ENCODE peak calls at places on chromosomes 4 and X, in seven cellular contexts. Q is thyroid gland, K is HCT116, W is A549, Z is IMR-90, A is suprapubic skin, H is heart left ventricle. S is an unnamed sample.

GRCh38 chr4:92035666-92036065 is 268.1 kb upstream of the GRID2 start:
- DNase-seq in H (no peak), K (no peak), A (no peak), W (no peak), Q (no peak), Z (peak; percentile 14), S (no peak)

GRCh38 chrX:125090046-125090445 is 229.6 kb upstream of the TEX13C start:
- DNase-seq in W (no peak), Q (no peak), A (no peak), K (no peak), Z (no peak), H (no peak), S (no peak)

GRCh38 chrX:3550160-3550765 is 163.2 kb downstream of the PRKX start:
- DNase-seq in K (no peak), Q (peak; percentile 3), A (no peak), W (peak; percentile 25), H (no peak), Z (no peak), S (peak; percentile 9)

GRCh38 chr4:30380404-30380998 is 339.7 kb upstream of the PCDH7 start:
- DNase-seq in H (no peak), A (no peak), K (peak; percentile 65), W (peak; percentile 2), Z (peak; percentile 73), Q (no peak), S (peak; percentile 28)

GRCh38 chr4:137700751-137701150 is 168.5 kb upstream of the PCDH18 start:
- DNase-seq in Q (no peak), W (no peak), Z (peak; percentile 31), K (no peak), A (no peak), H (no peak), S (no peak)

GRCh38 chr4:87274803-87275202 is 47.9 kb downstream of the HSD17B13 start:
- DNase-seq in K (no peak), A (no peak), H (no peak), Z (no peak), W (no peak), Q (no peak), S (no peak)

GRCh38 chrX:41133551-41133950 is 48.3 kb downstream of the USP9X start:
- DNase-seq in Q (no peak), K (no peak), Z (no peak), A (no peak), H (no peak), W (no peak), S (no peak)

GRCh38 chrX:29478336-29479069 is 736.9 kb upstream of the MAGEB2 start:
- DNase-seq in H (no peak), W (peak; percentile 25), Q (no peak), Z (peak; percentile 26), A (no peak), K (peak; percentile 36), S (peak; percentile 16)

GRCh38 chr4:142534994-142535393 is 311.1 kb downstream of the INPP4B start:
- DNase-seq in K (no peak), Q (no peak), H (no peak), Z (peak; percentile 45), A (no peak), W (peak; percentile 1), S (no peak)

GRCh38 chr4:57037982-57038604 is 59.4 kb downstream of the POLR2B start:
- DNase-seq in Q (peak; percentile 83), A (no peak), Z (peak; percentile 55), H (peak; percentile 61), K (peak; percentile 23), W (peak; percentile 25), S (peak; percentile 67)

GRCh38 chrX:154096140-154097002 is 1.1 kb downstream of the MECP2 start:
- DNase-seq in Q (peak; percentile 23), A (no peak), K (no peak), H (peak; percentile 47), W (no peak), Z (peak; percentile 43), S (no peak)

GRCh38 chrX:41047878-41048534 is 37.2 kb upstream of the USP9X start:
- DNase-seq in Z (no peak), Q (no peak), K (no peak), H (no peak), A (no peak), W (no peak), S (peak; percentile 62)

GRCh38 chr4:84171871-84172270 is 327.2 kb downstream of the NKX6-1 start:
- DNase-seq in H (no peak), Z (no peak), A (no peak), K (no peak), W (no peak), Q (no peak), S (no peak)

GRCh38 chrX:68463880-68464279 is 30.6 kb upstream of the OPHN1 start:
- DNase-seq in H (no peak), Z (no peak), Q (no peak), K (no peak), A (no peak), W (no peak), S (no peak)

GRCh38 chr4:124334119-124334518 is 378.4 kb downstream of the ANKRD50 start:
- DNase-seq in Z (peak; percentile 89), A (no peak), H (no peak), Q (peak; percentile 34), W (peak; percentile 10), K (peak; percentile 60), S (no peak)

GRCh38 chr4:169791527-169792156 is 33.9 kb upstream of the HPF1 start:
- DNase-seq in Z (peak; percentile 55), W (peak; percentile 37), A (no peak), H (peak; percentile 29), Q (peak; percentile 28), K (peak; percentile 85), S (peak; percentile 8)

GRCh38 chrX:67893931-67894330 is 350.1 kb downstream of the AR start:
- DNase-seq in K (no peak), Z (peak; percentile 3), H (no peak), W (no peak), Q (no peak), A (no peak), S (no peak)

GRCh38 chrX:153412746-153413720 is 1.8 kb downstream of the ZFP92 start:
- DNase-seq in Q (no peak), A (no peak), Z (no peak), W (no peak), K (no peak), H (no peak), S (no peak)

GRCh38 chr4:26321326-26322276 is 787 bp downstream of the RBPJ start:
- DNase-seq in Z (peak; percentile 41), H (no peak), W (peak; percentile 5), Q (peak; percentile 23), A (no peak), K (no peak), S (peak; percentile 37)

GRCh38 chr4:2927696-2928075 is 35.5 kb downstream of the NOP14 start:
- DNase-seq in H (no peak), W (no peak), Z (no peak), K (no peak), A (peak; percentile 62), Q (no peak), S (no peak)

GRCh38 chr4:2930821-2931764 is 32.1 kb downstream of the NOP14 start:
- DNase-seq in K (no peak), A (peak; percentile 78), H (no peak), Q (peak; percentile 93), W (no peak), Z (no peak), S (peak; percentile 45)

GRCh38 chr4:2928242-2929155 is 34.7 kb downstream of the NOP14 start:
- DNase-seq in A (peak; percentile 60), H (no peak), Q (peak; percentile 67), Z (no peak), K (no peak), W (no peak), S (no peak)

GRCh38 chr4:2930135-2930805 is 32.9 kb downstream of the NOP14 start:
- DNase-seq in Z (no peak), Q (peak; percentile 72), W (no peak), A (peak; percentile 76), K (no peak), H (no peak), S (no peak)

GRCh38 chr4:2929469-2929868 is 33.7 kb downstream of the NOP14 start:
- DNase-seq in Z (no peak), Q (no peak), K (no peak), A (peak; percentile 57), W (no peak), H (no peak), S (no peak)
- TF ChIP-seq POLR2A in Z (no peak), Q (no peak), K (no peak), A (no peak), W (no peak), H (no peak), S (no peak)

GRCh38 chr4:154332681-154333421 is 158.7 kb downstream of the DCHS2 start:
- DNase-seq in A (no peak), Q (peak; percentile 55), H (peak; percentile 31), Z (peak; percentile 2), W (no peak), K (no peak), S (peak; percentile 24)
- H3K4me3 ChIP-seq in A (peak overlapping the region; percentile 17), Q (no peak overlapping the region), H (no peak overlapping the region), Z (peak overlapping the region; percentile 7), W (no peak overlapping the region), K (no peak overlapping the region), S (no peak overlapping the region)

GRCh38 chrX:71214152-71214551 is 8.9 kb upstream of the GJB1 start:
- DNase-seq in Z (no peak), A (no peak), Q (no peak), H (no peak), W (no peak), K (no peak), S (no peak)

GRCh38 chrX:71212536-71212935 is 10.5 kb upstream of the GJB1 start:
- DNase-seq in A (no peak), W (no peak), K (no peak), Q (no peak), Z (no peak), H (no peak), S (no peak)

GRCh38 chrX:71215335-71215912 is 7.6 kb upstream of the GJB1 start:
- DNase-seq in K (no peak), Z (no peak), A (no peak), Q (peak; percentile 22), W (no peak), H (no peak), S (no peak)

GRCh38 chrX:71216446-71216845 is 6.6 kb upstream of the GJB1 start:
- DNase-seq in Q (peak; percentile 8), W (no peak), H (no peak), Z (no peak), A (no peak), K (no peak), S (peak; percentile 17)

DNA sequence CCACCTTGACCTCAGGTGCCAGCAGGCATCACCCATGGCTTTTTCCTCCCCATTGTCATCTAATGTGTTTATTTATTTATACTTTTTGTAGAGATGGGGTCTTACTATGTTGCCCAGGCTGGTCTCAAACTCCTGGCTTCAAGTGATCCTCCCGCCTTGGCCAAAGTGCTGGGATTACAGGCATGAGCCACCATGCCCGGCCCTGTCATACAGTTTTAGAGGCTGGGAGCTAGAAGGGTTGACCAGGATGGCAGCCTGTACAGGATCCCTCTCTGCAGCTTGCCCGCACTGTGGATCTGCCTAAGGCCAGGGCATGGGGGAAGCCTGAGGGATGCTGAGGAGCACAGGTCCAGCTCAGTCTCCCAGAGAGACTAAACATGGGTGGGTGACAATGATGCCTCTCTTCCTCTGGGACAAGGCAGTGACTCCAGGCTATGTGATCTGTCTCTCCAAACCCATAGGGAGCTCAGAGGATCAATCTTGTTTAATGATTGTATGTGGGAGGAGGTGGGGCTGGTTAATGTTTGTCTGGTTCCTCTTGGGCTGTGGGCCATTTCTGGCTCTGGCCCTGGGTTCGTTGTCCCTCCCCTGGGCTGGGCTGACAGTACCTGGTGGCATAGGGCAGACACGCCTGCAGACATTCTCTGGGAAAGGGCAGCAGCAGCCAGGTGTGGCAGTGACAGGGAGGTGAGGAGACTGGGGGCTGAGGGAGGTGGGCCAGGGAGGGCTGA is 8.3 kb upstream of the GJB1 start:
- DNase-seq in Z (no peak), Q (peak; percentile 2), K (no peak), W (no peak), A (no peak), H (no peak), S (peak; percentile 85)
- TF ChIP-seq POLR2A in Z (no peak), Q (no peak), K (no peak), W (no peak), A (no peak), H (no peak), S (peak; percentile 79)

GRCh38 chrX:24020280-24020876 is 6.6 kb downstream of the KLHL15 start:
- DNase-seq in W (no peak), H (no peak), A (no peak), K (no peak), Q (no peak), Z (peak; percentile 15), S (no peak)
- H3K4me3 ChIP-seq in W (no peak overlapping the region), H (no peak overlapping the region), A (no peak overlapping the region), K (no peak overlapping the region), Q (no peak overlapping the region), Z (no peak overlapping the region), S (no peak overlapping the region)

S was measured in transverse colon.